ENCODE peak calls at places on chromosomes 3 and 15, in seven cellular contexts. X is transverse colon, J is SK-N-SH, P is Panc1, V is K562, I is HCT116, F is breast epithelium. N is an unnamed sample.

GRCh38 chr3:90054306-90054705 is 946.9 kb downstream of the EPHA3 start:
- DNase-seq in I (no peak), V (no peak), P (no peak), J (no peak), F (no peak), X (no peak), N (no peak)

GRCh38 chr15:75801859-75802593 is 41.2 kb upstream of the UBE2Q2 start:
- DNase-seq in V (peak; percentile 87), P (peak; percentile 56), X (peak; percentile 84), J (peak; percentile 91), F (peak; percentile 72), I (peak; percentile 64), N (peak; percentile 95)

GRCh38 chr3:152444029-152444641 is 175.4 kb downstream of the MBNL1 start:
- DNase-seq in X (no peak), F (no peak), J (peak; percentile 27), I (peak; percentile 38), V (peak; percentile 48), P (peak; percentile 65), N (no peak)

GRCh38 chr3:53602866-53603265 is 108.5 kb downstream of the CACNA1D start:
- DNase-seq in F (no peak), V (no peak), P (no peak), X (no peak), J (no peak), I (no peak), N (no peak)

GRCh38 chr3:153979419-153980251 is 141.6 kb upstream of the ARHGEF26 start:
- DNase-seq in J (no peak), P (no peak), V (peak; percentile 5), X (no peak), F (no peak), I (no peak), N (no peak)

GRCh38 chr15:78415284-78415683 is 22.7 kb upstream of the IREB2 start:
- DNase-seq in J (no peak), V (no peak), P (no peak), X (no peak), I (peak; percentile 28), F (no peak), N (no peak)

GRCh38 chr3:123660900-123661299 is 76.0 kb upstream of the HACD2 start:
- DNase-seq in F (peak; percentile 85), J (peak; percentile 75), I (no peak), X (peak; percentile 91), P (no peak), V (no peak), N (peak; percentile 86)

GRCh38 chr3:47410801-47411646 is 30.2 kb downstream of the PTPN23 start:
- DNase-seq in I (no peak), F (no peak), V (no peak), J (peak; percentile 81), X (no peak), P (no peak), N (no peak)

GRCh38 chr3:10602769-10603768 is 97.7 kb upstream of the ATP2B2 start:
- DNase-seq in V (no peak), I (no peak), X (no peak), P (no peak), F (no peak), J (no peak), N (peak; percentile 59)

GRCh38 chr3:56928379-56929068 is 126.8 kb upstream of the ARHGEF3 start:
- DNase-seq in X (no peak), P (no peak), J (no peak), V (peak; percentile 10), I (no peak), F (no peak), N (no peak)

GRCh38 chr3:196179380-196180308 is 31.6 kb downstream of the ZDHHC19 start:
- DNase-seq in F (no peak), J (peak; percentile 36), I (no peak), P (no peak), X (peak; percentile 52), V (peak; percentile 68), N (peak; percentile 92)

GRCh38 chr3:43096761-43097160 is 9.1 kb downstream of the POMGNT2 start:
- DNase-seq in P (no peak), F (no peak), I (no peak), J (no peak), X (no peak), V (no peak), N (no peak)

GRCh38 chr15:82951472-82952155 is 906 bp downstream of the HOMER2 start:
- DNase-seq in F (no peak), I (no peak), V (no peak), P (no peak), X (no peak), J (peak; percentile 33), N (no peak)

GRCh38 chr3:119380697-119381096 is 82.7 kb downstream of the TMEM39A start:
- DNase-seq in P (no peak), X (no peak), V (peak; percentile 29), I (peak; percentile 7), F (no peak), J (no peak), N (no peak)

GRCh38 chr15:25894371-25894902 is 31.3 kb upstream of the ATP10A start:
- DNase-seq in X (no peak), V (no peak), P (no peak), J (no peak), F (no peak), I (no peak), N (no peak)

GRCh38 chr3:151037746-151038145 is 47.7 kb upstream of the MED12L start:
- DNase-seq in V (no peak), I (peak; percentile 4), X (peak; percentile 9), P (no peak), J (no peak), F (no peak), N (no peak)

GRCh38 chr15:59174161-59174845 is 32.3 kb upstream of the LDHAL6B start:
- DNase-seq in V (no peak), J (no peak), P (no peak), I (no peak), X (no peak), F (no peak), N (no peak)

GRCh38 chr3:127779747-127780146 is 42.6 kb downstream of the MGLL start:
- DNase-seq in F (no peak), P (no peak), J (no peak), I (no peak), X (no peak), V (no peak), N (peak; percentile 15)

GRCh38 chr3:84836961-84837360 is 121.8 kb upstream of the CADM2 start:
- DNase-seq in J (no peak), V (no peak), I (no peak), F (peak; percentile 75), X (no peak), P (no peak), N (no peak)

GRCh38 chr3:64685331-64685799 is 2.4 kb downstream of the ADAMTS9 start:
- DNase-seq in I (no peak), X (peak; percentile 48), P (no peak), J (peak; percentile 36), F (no peak), V (no peak), N (peak; percentile 70)

GRCh38 chr3:64684715-64685261 is 3.0 kb downstream of the ADAMTS9 start:
- DNase-seq in X (peak; percentile 34), P (no peak), F (no peak), J (peak; percentile 49), V (no peak), I (no peak), N (no peak)

GRCh38 chr3:64687381-64687780 is 419 bp downstream of the ADAMTS9 start:
- DNase-seq in P (no peak), J (peak; percentile 79), I (no peak), V (no peak), X (peak; percentile 8), F (no peak), N (peak; percentile 65)

GRCh38 chr3:64686446-64686908 is 1.3 kb downstream of the ADAMTS9 start:
- DNase-seq in I (no peak), J (peak; percentile 27), X (peak; percentile 39), P (no peak), F (no peak), V (peak; percentile 4), N (no peak)

GRCh38 chr3:64685800-64686445 is 1.9 kb downstream of the ADAMTS9 start:
- DNase-seq in P (no peak), X (peak; percentile 89), V (peak; percentile 42), F (peak; percentile 78), I (peak; percentile 35), J (peak; percentile 84), N (peak; percentile 86)
- TF ChIP-seq POLR2AphosphoS5 in P (no peak), X (peak; percentile 90), V (no peak), F (peak; percentile 88), I (no peak), J (peak; percentile 60), N (peak; percentile 91)

GRCh38 chr15:60376677-60377095 is 21.1 kb downstream of the ANXA2 start:
- DNase-seq in V (no peak), J (no peak), X (no peak), I (no peak), P (no peak), F (no peak), N (no peak)
- H3K4me1 ChIP-seq in V (no peaks in the 10 kb centered on the region), J (peaks cover 16% of the 10 kb centered on the region), X (peaks cover 48% of the 10 kb centered on the region), I (peaks cover 91% of the 10 kb centered on the region), P (peaks cover 99% of the 10 kb centered on the region), F (peaks cover 67% of the 10 kb centered on the region), N (peaks cover 22% of the 10 kb centered on the region)

GRCh38 chr3:98532709-98533571 is 1.2 kb downstream of the GPR15 start:
- DNase-seq in P (no peak), F (no peak), X (no peak), J (no peak), I (no peak), V (no peak), N (no peak)
- TF ChIP-seq POLR2AphosphoS5 in P (no peak), F (no peak), X (no peak), J (no peak), I (no peak), V (no peak), N (no peak)

GRCh38 chr3:28210968-28211713 is 30.3 kb upstream of the CMC1 start:
- DNase-seq in V (no peak), I (no peak), J (no peak), F (no peak), X (no peak), P (no peak), N (no peak)
- H3K4me1 ChIP-seq in V (no peaks in the 10 kb centered on the region), I (no peaks in the 10 kb centered on the region), J (no peaks in the 10 kb centered on the region), F (no peaks in the 10 kb centered on the region), X (no peaks in the 10 kb centered on the region), P (no peaks in the 10 kb centered on the region), N (peaks cover 17% of the 10 kb centered on the region)

GRCh38 chr15:101174152-101174920 is 77.5 kb downstream of the CHSY1 start:
- DNase-seq in J (no peak), F (no peak), X (no peak), P (no peak), I (no peak), V (no peak), N (no peak)
- TF ChIP-seq POLR2AphosphoS5 in J (no peak), F (no peak), X (no peak), P (no peak), I (no peak), V (no peak), N (peak; percentile 75)

GRCh38 chr3:37820213-37820612 is 41.5 kb upstream of the CTDSPL start:
- DNase-seq in J (no peak), I (no peak), F (no peak), P (no peak), X (no peak), V (no peak), N (no peak)
- H3K4me1 ChIP-seq in J (peaks cover 32% of the 10 kb centered on the region), I (no peaks in the 10 kb centered on the region), F (no peaks in the 10 kb centered on the region), P (no peaks in the 10 kb centered on the region), X (no peaks in the 10 kb centered on the region), V (no peaks in the 10 kb centered on the region), N (no peaks in the 10 kb centered on the region)